ENCODE peak calls at places on chromosome 20, in five cellular contexts. O, T, Y, B and H are unnamed samples.

GRCh38 chr20:49187330-49188100 is 619 bp downstream of the STAU1 start:
- DNase-seq in O (no peak), T (no peak), Y (peak), B (no peak), H (peak)

GRCh38 chr20:37071481-37071911 is 24.3 kb downstream of the RBL1 start:
- DNase-seq in O (no peak), T (no peak), Y (no peak), B (peak), H (no peak)

GRCh38 chr20:58421497-58421850 is 32.4 kb downstream of the VAPB start:
- DNase-seq in O (no peak), T (no peak), Y (no peak), B (no peak), H (no peak)

GRCh38 chr20:46552460-46553420 is 2.3 kb upstream of the OCSTAMP start:
- DNase-seq in O (no peak), T (no peak), Y (no peak), B (no peak), H (no peak)

GRCh38 chr20:5718896-5719595 is 31.2 kb upstream of the SHLD1 start:
- DNase-seq in O (no peak), T (no peak), Y (no peak), B (no peak), H (no peak)

GRCh38 chr20:571754-572331 is 28.3 kb upstream of the CSNK2A1 start:
- DNase-seq in O (no peak), T (no peak), Y (peak), B (peak), H (no peak)

GRCh38 chr20:47320990-47321805 is 35.3 kb downstream of the ZMYND8 start:
- DNase-seq in O (no peak), T (no peak), Y (no peak), B (no peak), H (no peak)

GRCh38 chr20:57480444-57481152 is 44.3 kb downstream of the CTCFL start:
- DNase-seq in O (no peak), T (no peak), Y (no peak), B (no peak), H (peak)

GRCh38 chr20:17571153-17571527 is 1.3 kb downstream of the DSTN start:
- DNase-seq in O (no peak), T (no peak), Y (no peak), B (no peak), H (peak)

GRCh38 chr20:5172903-5173463 is 46.2 kb downstream of the CDS2 start:
- DNase-seq in O (no peak), T (no peak), Y (no peak), B (no peak), H (no peak)

GRCh38 chr20:47113362-47114118 is 218.9 kb downstream of the EYA2 start:
- DNase-seq in O (no peak), T (no peak), Y (no peak), B (peak), H (no peak)

GRCh38 chr20:19549896-19550295 is 208.2 kb upstream of the RIN2 start:
- DNase-seq in O (no peak), T (no peak), Y (no peak), B (no peak), H (no peak)

GRCh38 chr20:61723538-61724257 is 342.0 kb downstream of the TAF4 start:
- DNase-seq in O (no peak), T (no peak), Y (no peak), B (no peak), H (no peak)

GRCh38 chr20:15339264-15339663 is 1001.9 kb upstream of the FLRT3 start:
- DNase-seq in O (no peak), T (no peak), Y (no peak), B (no peak), H (no peak)

DNA sequence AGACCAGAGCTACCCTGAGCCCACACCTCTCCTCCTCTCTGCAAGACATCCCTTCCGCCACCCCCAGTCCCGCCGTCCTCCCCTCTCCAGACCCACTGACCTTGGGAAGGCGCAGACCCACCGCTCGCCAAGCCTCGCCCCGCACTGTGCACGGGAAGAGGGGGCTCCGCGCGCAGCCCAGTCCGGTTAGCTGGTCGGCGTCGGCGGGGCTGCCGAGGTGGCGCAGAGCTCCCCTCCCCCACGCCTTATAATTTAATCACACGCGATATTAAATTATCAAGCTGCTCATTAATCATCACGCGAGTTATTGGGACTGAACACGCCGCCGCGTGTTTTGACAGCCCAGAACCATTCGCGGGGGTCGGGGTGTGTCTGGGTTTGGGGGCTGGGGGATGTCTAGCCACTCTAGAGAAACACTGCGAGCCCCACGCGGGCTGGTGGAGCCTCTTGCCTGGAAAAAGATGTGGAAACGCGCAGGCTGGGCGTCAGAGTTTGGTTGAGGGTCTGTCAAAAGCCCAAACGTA is at the start of gene LINC00237:
- DNase-seq in O (no peak), T (no peak), Y (no peak), B (no peak), H (no peak)
- H3K4me3 ChIP-seq in O (peak), T (no peak), Y (no peak), B (no peak), H (no peak)

DNA sequence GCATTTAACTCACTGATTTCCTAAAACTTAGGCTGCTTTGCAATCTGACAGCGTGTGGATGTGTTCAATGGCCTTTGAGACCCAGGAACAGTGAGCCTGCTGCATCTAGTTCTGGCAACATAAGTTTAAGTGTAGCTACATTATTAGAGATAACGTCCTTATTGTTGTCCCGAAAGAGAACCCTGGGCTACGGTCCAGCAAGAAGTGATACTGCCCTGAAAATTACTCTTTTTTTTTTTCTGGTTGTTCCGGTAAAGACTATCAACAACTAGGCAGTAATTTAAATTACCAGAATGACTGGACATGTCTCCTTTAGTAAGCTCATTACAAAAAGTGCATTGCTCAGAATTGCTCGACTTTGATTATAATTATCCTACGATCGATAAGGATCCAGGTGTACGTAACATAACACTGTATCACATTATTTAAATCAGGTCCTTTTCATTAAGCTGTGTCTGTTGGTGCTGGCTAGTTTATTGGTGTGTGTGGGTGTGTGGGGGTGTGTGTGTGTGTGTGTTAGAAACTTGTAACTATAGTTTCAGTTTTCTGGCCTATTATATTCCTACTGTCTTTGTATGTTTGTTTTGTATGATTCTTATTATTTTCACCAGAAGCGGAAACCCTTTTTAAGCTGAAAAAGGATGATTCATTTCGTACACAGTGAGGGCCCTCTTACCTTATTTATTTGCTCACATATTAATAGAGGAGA is 3.0 kb downstream of the TSHZ2 start:
- DNase-seq in O (peak), T (no peak), Y (no peak), B (peak), H (no peak)
- H3K4me3 ChIP-seq in O (peak), T (no peak), Y (no peak), B (peak), H (no peak)

GRCh38 chr20:3901028-3901746 is 12.0 kb downstream of the PANK2 start:
- DNase-seq in O (no peak), T (no peak), Y (no peak), B (no peak), H (no peak)
- H3K4me3 ChIP-seq in O (peak), T (no peak), Y (no peak), B (no peak), H (no peak)

GRCh38 chr20:22794200-22794599 is 209.8 kb upstream of the FOXA2 start:
- DNase-seq in O (no peak), T (no peak), Y (no peak), B (no peak), H (no peak)

GRCh38 chr20:22797103-22797502 is 212.7 kb upstream of the FOXA2 start:
- DNase-seq in O (no peak), T (no peak), Y (no peak), B (no peak), H (no peak)

GRCh38 chr20:22795897-22796296 is 211.5 kb upstream of the FOXA2 start:
- DNase-seq in O (peak), T (peak), Y (no peak), B (peak), H (no peak)

GRCh38 chr20:22796465-22797077 is 212.2 kb upstream of the FOXA2 start:
- DNase-seq in O (no peak), T (no peak), Y (no peak), B (peak), H (no peak)

GRCh38 chr20:22795455-22795854 is 211.1 kb upstream of the FOXA2 start:
- DNase-seq in O (no peak), T (no peak), Y (no peak), B (peak), H (no peak)
- H3K4me3 ChIP-seq in O (no peak), T (no peak), Y (no peak), B (no peak), H (no peak)

GRCh38 chr20:3902446-3902845 is 13.3 kb downstream of the PANK2 start:
- DNase-seq in O (no peak), T (no peak), Y (no peak), B (no peak), H (no peak)
- H3K4me3 ChIP-seq in O (no peak), T (no peak), Y (no peak), B (no peak), H (no peak)

DNA sequence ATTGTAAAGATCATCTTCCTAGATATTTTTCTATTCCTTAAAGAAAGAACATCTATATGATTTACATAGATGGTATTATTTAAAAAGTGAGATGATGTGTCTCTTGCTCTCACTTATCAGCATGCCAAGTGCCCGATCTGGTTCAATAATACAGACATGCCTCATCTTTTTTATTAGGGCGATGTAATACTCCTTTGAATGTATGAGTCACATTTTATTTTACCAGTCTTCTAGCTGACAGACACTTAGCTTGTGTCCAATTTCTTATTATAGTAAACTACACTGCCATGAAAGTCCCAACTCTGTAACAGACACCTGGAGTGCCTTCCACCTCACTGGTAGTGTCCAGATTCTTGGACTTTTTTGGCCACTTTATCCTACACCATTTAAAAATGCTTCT is 586.6 kb upstream of the BTBD3 start:
- DNase-seq in O (no peak), T (no peak), Y (no peak), B (no peak), H (no peak)
- H3K4me3 ChIP-seq in O (no peak), T (no peak), Y (no peak), B (no peak), H (no peak)

GRCh38 chr20:44990957-44991356 is 24.6 kb downstream of the STK4 start:
- DNase-seq in O (no peak), T (no peak), Y (no peak), B (no peak), H (no peak)
- H3K4me3 ChIP-seq in O (peak), T (peak), Y (no peak), B (no peak), H (no peak)